ENCODE peak calls at places on chromosomes 1 and 21, in eight cellular contexts. One of them, this sample, is unnamed.

GRCh38 chr1:244160455-244161020 is 109.5 kb downstream of the ZBTB18 start:
- DNase-seq in foreskin keratinocyte: no peak
- DNase-seq in colonic mucosa: no peak
- DNase-seq in upper lobe of right lung: no peak
- DNase-seq in A549: no peak
- DNase-seq in HCT116: no peak
- DNase-seq in PC-3: no peak
- DNase-seq in lower lobe of right lung: no peak
- DNase-seq in this sample: no peak

GRCh38 chr1:221741364-221741970 is 422 bp downstream of the DUSP10 start:
- DNase-seq in foreskin keratinocyte: no peak
- DNase-seq in colonic mucosa: peak; percentile 48
- DNase-seq in upper lobe of right lung: peak; percentile 72
- DNase-seq in A549: peak; percentile 38
- DNase-seq in HCT116: no peak
- DNase-seq in PC-3: peak; percentile 27
- DNase-seq in lower lobe of right lung: peak; percentile 66
- DNase-seq in this sample: no peak

GRCh38 chr21:43899307-43900077 is 34.5 kb downstream of the AGPAT3 start:
- DNase-seq in foreskin keratinocyte: no peak
- DNase-seq in colonic mucosa: no peak
- DNase-seq in upper lobe of right lung: peak; percentile 49
- DNase-seq in A549: no peak
- DNase-seq in HCT116: no peak
- DNase-seq in PC-3: no peak
- DNase-seq in lower lobe of right lung: no peak
- DNase-seq in this sample: no peak

GRCh38 chr1:70778934-70779333 is 268.7 kb downstream of the PTGER3 start:
- DNase-seq in foreskin keratinocyte: no peak
- DNase-seq in colonic mucosa: no peak
- DNase-seq in upper lobe of right lung: no peak
- DNase-seq in A549: no peak
- DNase-seq in HCT116: no peak
- DNase-seq in PC-3: no peak
- DNase-seq in lower lobe of right lung: no peak
- DNase-seq in this sample: no peak

GRCh38 chr21:44872568-44873355 is 728 bp downstream of the PTTG1IP start:
- DNase-seq in foreskin keratinocyte: no peak
- DNase-seq in colonic mucosa: peak; percentile 51
- DNase-seq in upper lobe of right lung: peak; percentile 79
- DNase-seq in A549: no peak
- DNase-seq in HCT116: no peak
- DNase-seq in PC-3: peak; percentile 46
- DNase-seq in lower lobe of right lung: peak; percentile 71
- DNase-seq in this sample: peak; percentile 23

GRCh38 chr1:182615468-182616129 is 11.4 kb upstream of the RGS16 start:
- DNase-seq in foreskin keratinocyte: peak; percentile 20
- DNase-seq in colonic mucosa: peak; percentile 41
- DNase-seq in upper lobe of right lung: peak; percentile 71
- DNase-seq in A549: no peak
- DNase-seq in HCT116: no peak
- DNase-seq in PC-3: no peak
- DNase-seq in lower lobe of right lung: peak; percentile 58
- DNase-seq in this sample: peak; percentile 43

GRCh38 chr1:209363112-209363511 is 220.4 kb upstream of the CAMK1G start:
- DNase-seq in foreskin keratinocyte: no peak
- DNase-seq in colonic mucosa: peak; percentile 27
- DNase-seq in upper lobe of right lung: no peak
- DNase-seq in A549: no peak
- DNase-seq in HCT116: no peak
- DNase-seq in PC-3: peak; percentile 72
- DNase-seq in lower lobe of right lung: no peak
- DNase-seq in this sample: no peak

GRCh38 chr1:203486618-203487370 is 7.2 kb upstream of the OPTC start:
- DNase-seq in foreskin keratinocyte: no peak
- DNase-seq in colonic mucosa: no peak
- DNase-seq in upper lobe of right lung: no peak
- DNase-seq in A549: no peak
- DNase-seq in HCT116: no peak
- DNase-seq in PC-3: no peak
- DNase-seq in lower lobe of right lung: no peak
- DNase-seq in this sample: no peak

GRCh38 chr21:43206231-43207042 is 37.6 kb downstream of the CRYAA start:
- DNase-seq in foreskin keratinocyte: no peak
- DNase-seq in colonic mucosa: peak; percentile 12
- DNase-seq in upper lobe of right lung: peak; percentile 53
- DNase-seq in A549: no peak
- DNase-seq in HCT116: no peak
- DNase-seq in PC-3: no peak
- DNase-seq in lower lobe of right lung: no peak
- DNase-seq in this sample: no peak

GRCh38 chr1:199084293-199084692 is 445.5 kb downstream of the PTPRC start:
- DNase-seq in foreskin keratinocyte: no peak
- DNase-seq in colonic mucosa: no peak
- DNase-seq in upper lobe of right lung: no peak
- DNase-seq in A549: no peak
- DNase-seq in HCT116: no peak
- DNase-seq in PC-3: no peak
- DNase-seq in lower lobe of right lung: no peak
- DNase-seq in this sample: no peak

GRCh38 chr1:87684194-87684593 is 355.5 kb downstream of the LMO4 start:
- DNase-seq in foreskin keratinocyte: no peak
- DNase-seq in colonic mucosa: peak; percentile 23
- DNase-seq in upper lobe of right lung: no peak
- DNase-seq in A549: no peak
- DNase-seq in HCT116: no peak
- DNase-seq in PC-3: no peak
- DNase-seq in lower lobe of right lung: no peak
- DNase-seq in this sample: no peak

GRCh38 chr1:54814148-54814498 is 13.0 kb upstream of the TTC22 start:
- DNase-seq in foreskin keratinocyte: no peak
- DNase-seq in colonic mucosa: peak; percentile 74
- DNase-seq in upper lobe of right lung: no peak
- DNase-seq in A549: no peak
- DNase-seq in HCT116: no peak
- DNase-seq in PC-3: no peak
- DNase-seq in lower lobe of right lung: no peak
- DNase-seq in this sample: no peak

GRCh38 chr1:17819129-17819802 is 64.1 kb downstream of the ACTL8 start:
- DNase-seq in foreskin keratinocyte: no peak
- DNase-seq in colonic mucosa: no peak
- DNase-seq in upper lobe of right lung: peak; percentile 29
- DNase-seq in A549: no peak
- DNase-seq in HCT116: no peak
- DNase-seq in PC-3: no peak
- DNase-seq in lower lobe of right lung: no peak
- DNase-seq in this sample: no peak

GRCh38 chr1:91755176-91755575 is 130.8 kb downstream of the TGFBR3 start:
- DNase-seq in foreskin keratinocyte: no peak
- DNase-seq in colonic mucosa: no peak
- DNase-seq in upper lobe of right lung: no peak
- DNase-seq in A549: no peak
- DNase-seq in HCT116: no peak
- DNase-seq in PC-3: no peak
- DNase-seq in lower lobe of right lung: no peak
- DNase-seq in this sample: no peak

GRCh38 chr1:195569934-195570333 is 1038.3 kb downstream of the KCNT2 start:
- DNase-seq in foreskin keratinocyte: no peak
- DNase-seq in colonic mucosa: no peak
- DNase-seq in upper lobe of right lung: no peak
- DNase-seq in A549: no peak
- DNase-seq in HCT116: no peak
- DNase-seq in PC-3: no peak
- DNase-seq in lower lobe of right lung: no peak
- DNase-seq in this sample: no peak

GRCh38 chr1:226943156-226943555 is 3.1 kb downstream of the COQ8A start:
- DNase-seq in foreskin keratinocyte: no peak
- DNase-seq in colonic mucosa: no peak
- DNase-seq in upper lobe of right lung: no peak
- DNase-seq in A549: no peak
- DNase-seq in HCT116: no peak
- DNase-seq in PC-3: no peak
- DNase-seq in lower lobe of right lung: no peak
- DNase-seq in this sample: no peak

DNA sequence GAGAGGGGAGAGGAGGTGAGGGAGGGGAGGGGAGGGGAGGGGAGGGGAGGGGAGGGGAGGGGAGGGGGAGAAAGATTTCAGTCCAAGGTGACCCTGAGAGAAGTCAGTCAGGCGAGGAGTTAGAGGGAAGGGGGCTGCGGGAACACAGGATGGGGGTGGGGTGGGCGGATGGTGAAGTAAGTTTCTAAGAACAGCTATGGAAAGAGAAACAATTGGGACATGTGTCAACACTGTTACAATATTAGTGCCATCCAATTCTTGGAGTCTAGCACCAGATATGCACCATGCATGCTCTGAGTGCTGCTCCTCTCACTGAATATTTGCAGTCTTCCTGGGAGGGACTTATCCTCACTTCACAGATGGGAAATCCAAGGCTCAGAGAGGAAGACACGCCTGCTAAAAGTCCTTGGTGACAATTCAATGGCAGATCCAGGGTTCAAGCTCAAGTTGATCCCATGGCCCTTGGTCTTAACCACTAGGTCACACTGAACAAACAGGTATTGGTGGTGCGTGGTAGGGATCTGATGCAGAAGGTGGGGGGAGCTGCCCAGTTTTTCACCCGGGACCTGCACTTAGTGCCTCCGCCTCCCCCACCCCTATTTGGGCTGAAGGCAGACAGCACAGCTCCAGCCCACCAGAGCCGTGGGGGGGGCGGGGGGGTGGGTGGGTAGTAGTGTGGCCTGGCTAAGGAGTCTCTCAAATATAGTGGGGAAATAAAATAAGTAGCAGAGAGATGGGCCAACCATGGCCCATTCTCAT is 42.6 kb upstream of the ECE1 start:
- DNase-seq in foreskin keratinocyte: no peak
- DNase-seq in colonic mucosa: no peak
- DNase-seq in upper lobe of right lung: no peak
- DNase-seq in A549: no peak
- DNase-seq in HCT116: no peak
- DNase-seq in PC-3: no peak
- DNase-seq in lower lobe of right lung: no peak
- DNase-seq in this sample: no peak
- H3K4me1 ChIP-seq in foreskin keratinocyte: peaks cover 18% of the 10 kb centered on the region
- H3K4me1 ChIP-seq in colonic mucosa: peaks cover 32% of the 10 kb centered on the region
- H3K4me1 ChIP-seq in upper lobe of right lung: peaks cover 65% of the 10 kb centered on the region
- H3K4me1 ChIP-seq in A549: peaks cover 84% of the 10 kb centered on the region
- H3K4me1 ChIP-seq in HCT116: peaks cover 63% of the 10 kb centered on the region
- H3K4me1 ChIP-seq in PC-3: peaks cover 62% of the 10 kb centered on the region
- H3K4me1 ChIP-seq in lower lobe of right lung: peaks cover 73% of the 10 kb centered on the region
- H3K4me1 ChIP-seq in this sample: peaks cover 58% of the 10 kb centered on the region

GRCh38 chr1:3357526-3358297 is 96.8 kb upstream of the ARHGEF16 start:
- DNase-seq in foreskin keratinocyte: no peak
- DNase-seq in colonic mucosa: no peak
- DNase-seq in upper lobe of right lung: no peak
- DNase-seq in A549: no peak
- DNase-seq in HCT116: no peak
- DNase-seq in PC-3: no peak
- DNase-seq in lower lobe of right lung: no peak
- DNase-seq in this sample: no peak

GRCh38 chr1:3355089-3355488 is 99.4 kb upstream of the ARHGEF16 start:
- DNase-seq in foreskin keratinocyte: no peak
- DNase-seq in colonic mucosa: no peak
- DNase-seq in upper lobe of right lung: no peak
- DNase-seq in A549: no peak
- DNase-seq in HCT116: no peak
- DNase-seq in PC-3: no peak
- DNase-seq in lower lobe of right lung: no peak
- DNase-seq in this sample: no peak

GRCh38 chr1:3353901-3354300 is 100.6 kb upstream of the ARHGEF16 start:
- DNase-seq in foreskin keratinocyte: no peak
- DNase-seq in colonic mucosa: peak; percentile 32
- DNase-seq in upper lobe of right lung: no peak
- DNase-seq in A549: no peak
- DNase-seq in HCT116: no peak
- DNase-seq in PC-3: no peak
- DNase-seq in lower lobe of right lung: no peak
- DNase-seq in this sample: no peak

GRCh38 chr1:3356827-3357457 is 97.5 kb upstream of the ARHGEF16 start:
- DNase-seq in foreskin keratinocyte: no peak
- DNase-seq in colonic mucosa: no peak
- DNase-seq in upper lobe of right lung: no peak
- DNase-seq in A549: no peak
- DNase-seq in HCT116: no peak
- DNase-seq in PC-3: no peak
- DNase-seq in lower lobe of right lung: no peak
- DNase-seq in this sample: no peak

GRCh38 chr1:3355894-3356826 is 98.3 kb upstream of the ARHGEF16 start:
- DNase-seq in foreskin keratinocyte: no peak
- DNase-seq in colonic mucosa: no peak
- DNase-seq in upper lobe of right lung: no peak
- DNase-seq in A549: no peak
- DNase-seq in HCT116: no peak
- DNase-seq in PC-3: no peak
- DNase-seq in lower lobe of right lung: no peak
- DNase-seq in this sample: no peak
- H3K27ac ChIP-seq in foreskin keratinocyte: no peak overlapping the region
- H3K27ac ChIP-seq in colonic mucosa: no peak overlapping the region
- H3K27ac ChIP-seq in upper lobe of right lung: no peak overlapping the region
- H3K27ac ChIP-seq in A549: no peak overlapping the region
- H3K27ac ChIP-seq in HCT116: no peak overlapping the region
- H3K27ac ChIP-seq in PC-3: no peak overlapping the region
- H3K27ac ChIP-seq in lower lobe of right lung: no peak overlapping the region
- H3K27ac ChIP-seq in this sample: peak overlapping the region; percentile 98

GRCh38 chr21:14889080-14889805 is 175.6 kb downstream of the NRIP1 start:
- DNase-seq in foreskin keratinocyte: peak; percentile 41
- DNase-seq in colonic mucosa: peak; percentile 44
- DNase-seq in upper lobe of right lung: no peak
- DNase-seq in A549: no peak
- DNase-seq in HCT116: no peak
- DNase-seq in PC-3: peak; percentile 71
- DNase-seq in lower lobe of right lung: no peak
- DNase-seq in this sample: no peak
- TF ChIP-seq CTCF in foreskin keratinocyte: no peak
- TF ChIP-seq CTCF in colonic mucosa: no peak
- TF ChIP-seq CTCF in upper lobe of right lung: no peak
- TF ChIP-seq CTCF in A549: no peak
- TF ChIP-seq CTCF in HCT116: no peak
- TF ChIP-seq CTCF in PC-3: no peak
- TF ChIP-seq CTCF in lower lobe of right lung: no peak
- TF ChIP-seq CTCF in this sample: no peak

GRCh38 chr1:36735436-36735835 is 252.7 kb upstream of the CSF3R start:
- DNase-seq in foreskin keratinocyte: no peak
- DNase-seq in colonic mucosa: no peak
- DNase-seq in upper lobe of right lung: no peak
- DNase-seq in A549: no peak
- DNase-seq in HCT116: no peak
- DNase-seq in PC-3: no peak
- DNase-seq in lower lobe of right lung: no peak
- DNase-seq in this sample: no peak
- H3K4me1 ChIP-seq in foreskin keratinocyte: no peaks in the 10 kb centered on the region
- H3K4me1 ChIP-seq in colonic mucosa: no peaks in the 10 kb centered on the region
- H3K4me1 ChIP-seq in upper lobe of right lung: no peaks in the 10 kb centered on the region
- H3K4me1 ChIP-seq in A549: no peaks in the 10 kb centered on the region
- H3K4me1 ChIP-seq in HCT116: no peaks in the 10 kb centered on the region
- H3K4me1 ChIP-seq in PC-3: no peaks in the 10 kb centered on the region
- H3K4me1 ChIP-seq in lower lobe of right lung: no peaks in the 10 kb centered on the region
- H3K4me1 ChIP-seq in this sample: no peaks in the 10 kb centered on the region